ENCODE peak calls at places on chromosomes 4 and X, in eight cellular contexts. R is kidney tubule cell; G is iPS-NIHi11; Y is effector CD4-positive, alpha-beta T cell; B is NCI-H446 treated with DMSO at 0.1 percent for 48 hours; D is NCI-H1105; M is H9; O is DMS79 treated with DMSO at 0.1 percent for 48 hours. X is an unnamed sample.

GRCh38 chrX:11341274-11342256 is 48.4 kb downstream of the AMELX start:
- DNase-seq in R (peak), G (no peak), Y (no peak), B (no peak), D (no peak), M (no peak), O (no peak), X (peak)

GRCh38 chr4:156190606-156191005 is 236.9 kb upstream of the CTSO start:
- DNase-seq in R (peak), G (no peak), Y (no peak), B (no peak), D (no peak), M (no peak), O (no peak), X (no peak)

GRCh38 chrX:139739138-139739537 is 31.2 kb upstream of the MCF2 start:
- DNase-seq in R (peak), G (no peak), Y (no peak), B (no peak), D (no peak), M (no peak), O (no peak), X (no peak)

GRCh38 chrX:41003501-41004286 is 81.6 kb upstream of the USP9X start:
- DNase-seq in R (no peak), G (no peak), Y (no peak), B (no peak), D (no peak), M (no peak), O (no peak), X (no peak)

GRCh38 chr4:25299476-25300203 is 12.9 kb upstream of the ZCCHC4 start:
- DNase-seq in R (peak), G (peak), Y (no peak), B (no peak), D (no peak), M (no peak), O (peak), X (no peak)

GRCh38 chr4:148503681-148504080 is 61.5 kb upstream of the NR3C2 start:
- DNase-seq in R (no peak), G (no peak), Y (no peak), B (no peak), D (no peak), M (no peak), O (no peak), X (no peak)

GRCh38 chr4:81723927-81724587 is 252.3 kb upstream of the RASGEF1B start:
- DNase-seq in R (peak), G (no peak), Y (no peak), B (no peak), D (no peak), M (no peak), O (peak), X (peak)

GRCh38 chr4:17578482-17578891 is 1.5 kb downstream of the LAP3 start:
- DNase-seq in R (peak), G (no peak), Y (no peak), B (no peak), D (no peak), M (no peak), O (no peak), X (peak)

GRCh38 chr4:152277333-152277732 is 258.6 kb downstream of the FBXW7 start:
- DNase-seq in R (no peak), G (no peak), Y (no peak), B (no peak), D (no peak), M (no peak), O (no peak), X (no peak)

GRCh38 chr4:159823743-159824142 is 720.9 kb downstream of the RAPGEF2 start:
- DNase-seq in R (peak), G (no peak), Y (no peak), B (no peak), D (no peak), M (no peak), O (no peak), X (no peak)

GRCh38 chr4:155906554-155907247 is 3.2 kb downstream of the TDO2 start:
- DNase-seq in R (peak), G (no peak), Y (no peak), B (peak), D (peak), M (no peak), O (peak), X (no peak)

GRCh38 chr4:184831153-184831552 is 5.4 kb upstream of the ACSL1 start:
- DNase-seq in R (no peak), G (no peak), Y (no peak), B (no peak), D (no peak), M (no peak), O (no peak), X (no peak)

GRCh38 chr4:81635128-81635527 is 163.4 kb upstream of the RASGEF1B start:
- DNase-seq in R (peak), G (no peak), Y (no peak), B (no peak), D (no peak), M (no peak), O (peak), X (no peak)

GRCh38 chr4:47827339-47828047 is 10.4 kb downstream of the CORIN start:
- DNase-seq in R (no peak), G (no peak), Y (no peak), B (no peak), D (no peak), M (no peak), O (no peak), X (no peak)

GRCh38 chr4:179007758-179008157 is 1565.5 kb upstream of the AGA start:
- DNase-seq in R (no peak), G (no peak), Y (no peak), B (no peak), D (no peak), M (peak), O (no peak), X (no peak)

GRCh38 chr4:6608758-6609414 is 31.6 kb upstream of the MRFAP1 start:
- DNase-seq in R (no peak), G (peak), Y (no peak), B (no peak), D (no peak), M (peak), O (no peak), X (no peak)

GRCh38 chr4:16090306-16090705 is 6.5 kb upstream of the PROM1 start:
- DNase-seq in R (peak), G (no peak), Y (no peak), B (no peak), D (no peak), M (no peak), O (no peak), X (no peak)